ENCODE peak calls at places on chromosomes 6 and 20, in seven cellular contexts. One of them, this sample, is unnamed.

GRCh38 chr6:33034554-33034953 is 25.2 kb upstream of the HLA-DOA start:
- DNase-seq in CD8-positive, alpha-beta T cell: no peak
- DNase-seq in neural progenitor cell: no peak
- DNase-seq in iPS DF 6.9: no peak
- DNase-seq in PC-9: no peak
- DNase-seq in HCT116: no peak
- DNase-seq in PC-3: no peak
- DNase-seq in this sample: no peak

GRCh38 chr6:89602136-89602535 is 36.4 kb downstream of the LYRM2 start:
- DNase-seq in iPS DF 6.9: no peak
- DNase-seq in neural progenitor cell: no peak
- DNase-seq in PC-9: no peak
- DNase-seq in CD8-positive, alpha-beta T cell: no peak
- DNase-seq in HCT116: no peak
- DNase-seq in PC-3: no peak
- DNase-seq in this sample: peak; percentile 81

GRCh38 chr6:157323114-157323923 is at the start of gene TMEM242:
- DNase-seq in HCT116: peak; percentile 92
- DNase-seq in neural progenitor cell: peak; percentile 92
- DNase-seq in CD8-positive, alpha-beta T cell: peak; percentile 78
- DNase-seq in PC-3: peak; percentile 91
- DNase-seq in PC-9: peak; percentile 90
- DNase-seq in iPS DF 6.9: peak; percentile 80
- DNase-seq in this sample: peak; percentile 97

GRCh38 chr6:33490621-33491020 is 36.2 kb downstream of the ZBTB9 start:
- DNase-seq in PC-3: no peak
- DNase-seq in CD8-positive, alpha-beta T cell: no peak
- DNase-seq in HCT116: no peak
- DNase-seq in PC-9: no peak
- DNase-seq in iPS DF 6.9: no peak
- DNase-seq in neural progenitor cell: no peak
- DNase-seq in this sample: peak; percentile 10

GRCh38 chr6:159691133-159691962 is 1.7 kb downstream of the SOD2 start:
- DNase-seq in iPS DF 6.9: no peak
- DNase-seq in neural progenitor cell: peak; percentile 14
- DNase-seq in PC-9: no peak
- DNase-seq in CD8-positive, alpha-beta T cell: no peak
- DNase-seq in PC-3: peak; percentile 78
- DNase-seq in HCT116: peak; percentile 55
- DNase-seq in this sample: peak; percentile 22

GRCh38 chr6:81896561-81896960 is 144.1 kb upstream of the TENT5A start:
- DNase-seq in PC-9: no peak
- DNase-seq in PC-3: no peak
- DNase-seq in neural progenitor cell: no peak
- DNase-seq in iPS DF 6.9: no peak
- DNase-seq in CD8-positive, alpha-beta T cell: no peak
- DNase-seq in HCT116: no peak
- DNase-seq in this sample: no peak

GRCh38 chr6:12208190-12208589 is 82.0 kb upstream of the EDN1 start:
- DNase-seq in PC-9: no peak
- DNase-seq in PC-3: peak; percentile 27
- DNase-seq in CD8-positive, alpha-beta T cell: no peak
- DNase-seq in HCT116: no peak
- DNase-seq in iPS DF 6.9: no peak
- DNase-seq in neural progenitor cell: no peak
- DNase-seq in this sample: peak; percentile 53

GRCh38 chr6:119312875-119313338 is 36.7 kb downstream of the MAN1A1 start:
- DNase-seq in neural progenitor cell: no peak
- DNase-seq in HCT116: no peak
- DNase-seq in iPS DF 6.9: no peak
- DNase-seq in PC-3: no peak
- DNase-seq in PC-9: no peak
- DNase-seq in CD8-positive, alpha-beta T cell: no peak
- DNase-seq in this sample: no peak

GRCh38 chr20:11387189-11387754 is 530.4 kb upstream of the BTBD3 start:
- DNase-seq in iPS DF 6.9: no peak
- DNase-seq in CD8-positive, alpha-beta T cell: no peak
- DNase-seq in neural progenitor cell: no peak
- DNase-seq in PC-9: peak; percentile 55
- DNase-seq in HCT116: peak; percentile 3
- DNase-seq in PC-3: peak; percentile 87
- DNase-seq in this sample: no peak

GRCh38 chr6:139137716-139138115 is 2.8 kb downstream of the HECA start:
- DNase-seq in iPS DF 6.9: no peak
- DNase-seq in PC-3: no peak
- DNase-seq in PC-9: no peak
- DNase-seq in CD8-positive, alpha-beta T cell: no peak
- DNase-seq in neural progenitor cell: no peak
- DNase-seq in HCT116: no peak
- DNase-seq in this sample: no peak

GRCh38 chr6:108921547-108922331 is 73.5 kb downstream of the ARMC2 start:
- DNase-seq in PC-3: no peak
- DNase-seq in PC-9: no peak
- DNase-seq in HCT116: no peak
- DNase-seq in iPS DF 6.9: no peak
- DNase-seq in neural progenitor cell: no peak
- DNase-seq in CD8-positive, alpha-beta T cell: no peak
- DNase-seq in this sample: no peak

GRCh38 chr6:36216559-36216958 is 20.0 kb downstream of the BRPF3 start:
- DNase-seq in CD8-positive, alpha-beta T cell: no peak
- DNase-seq in PC-9: no peak
- DNase-seq in PC-3: peak; percentile 48
- DNase-seq in neural progenitor cell: no peak
- DNase-seq in iPS DF 6.9: no peak
- DNase-seq in HCT116: no peak
- DNase-seq in this sample: peak; percentile 54

GRCh38 chr6:10510592-10511367 is 10.4 kb upstream of the GCNT2 start:
- DNase-seq in neural progenitor cell: peak; percentile 86
- DNase-seq in iPS DF 6.9: peak; percentile 54
- DNase-seq in PC-3: peak; percentile 77
- DNase-seq in HCT116: peak; percentile 38
- DNase-seq in PC-9: peak; percentile 72
- DNase-seq in CD8-positive, alpha-beta T cell: peak; percentile 37
- DNase-seq in this sample: peak; percentile 88

GRCh38 chr6:37381579-37381978 is 27.8 kb downstream of the RNF8 start:
- DNase-seq in PC-9: peak; percentile 48
- DNase-seq in CD8-positive, alpha-beta T cell: peak; percentile 23
- DNase-seq in neural progenitor cell: peak; percentile 70
- DNase-seq in PC-3: peak; percentile 88
- DNase-seq in HCT116: peak; percentile 74
- DNase-seq in iPS DF 6.9: peak; percentile 50
- DNase-seq in this sample: peak; percentile 62

GRCh38 chr6:47573109-47573508 is 95.5 kb downstream of the CD2AP start:
- DNase-seq in neural progenitor cell: no peak
- DNase-seq in PC-3: no peak
- DNase-seq in PC-9: no peak
- DNase-seq in iPS DF 6.9: no peak
- DNase-seq in HCT116: no peak
- DNase-seq in CD8-positive, alpha-beta T cell: no peak
- DNase-seq in this sample: no peak

GRCh38 chr20:37385659-37386504 is 39.9 kb downstream of the SRC start:
- DNase-seq in neural progenitor cell: no peak
- DNase-seq in iPS DF 6.9: no peak
- DNase-seq in PC-3: no peak
- DNase-seq in CD8-positive, alpha-beta T cell: no peak
- DNase-seq in HCT116: no peak
- DNase-seq in PC-9: no peak
- DNase-seq in this sample: no peak

GRCh38 chr20:37385176-37385575 is 39.2 kb downstream of the SRC start:
- DNase-seq in HCT116: no peak
- DNase-seq in iPS DF 6.9: no peak
- DNase-seq in PC-3: no peak
- DNase-seq in neural progenitor cell: no peak
- DNase-seq in PC-9: no peak
- DNase-seq in CD8-positive, alpha-beta T cell: no peak
- DNase-seq in this sample: no peak

GRCh38 chr20:37383229-37383989 is 37.5 kb downstream of the SRC start:
- DNase-seq in iPS DF 6.9: no peak
- DNase-seq in neural progenitor cell: no peak
- DNase-seq in PC-9: peak; percentile 24
- DNase-seq in PC-3: peak; percentile 90
- DNase-seq in CD8-positive, alpha-beta T cell: no peak
- DNase-seq in HCT116: peak; percentile 81
- DNase-seq in this sample: no peak

GRCh38 chr20:37386505-37387201 is 40.7 kb downstream of the SRC start:
- DNase-seq in HCT116: no peak
- DNase-seq in iPS DF 6.9: no peak
- DNase-seq in CD8-positive, alpha-beta T cell: no peak
- DNase-seq in PC-9: no peak
- DNase-seq in neural progenitor cell: no peak
- DNase-seq in PC-3: no peak
- DNase-seq in this sample: no peak

DNA sequence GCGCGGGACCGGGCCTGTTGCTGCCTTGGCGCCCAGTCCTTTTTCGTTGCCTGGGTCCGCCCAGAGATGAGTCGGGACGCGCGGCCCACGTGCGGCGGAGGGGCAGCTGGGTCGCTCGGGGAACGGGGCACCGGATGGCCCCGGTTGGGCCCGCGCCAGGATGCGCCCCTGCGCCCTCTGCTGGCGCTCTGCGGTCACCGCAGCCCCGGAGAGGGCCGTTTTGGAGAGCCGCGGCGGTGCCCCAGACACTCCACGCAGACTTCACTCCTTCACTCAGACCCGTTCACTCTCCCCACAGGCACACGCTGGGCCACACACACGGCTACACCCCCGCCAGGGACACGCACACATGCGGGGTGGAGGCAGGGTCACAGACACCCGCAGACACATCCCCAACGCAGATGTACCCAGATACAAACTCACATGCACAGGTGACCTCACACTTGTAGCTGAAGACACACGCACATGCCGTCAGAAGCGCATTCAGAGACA is 38.8 kb downstream of the SRC start:
- DNase-seq in HCT116: no peak
- DNase-seq in iPS DF 6.9: no peak
- DNase-seq in neural progenitor cell: peak; percentile 82
- DNase-seq in PC-9: peak; percentile 55
- DNase-seq in CD8-positive, alpha-beta T cell: peak; percentile 65
- DNase-seq in PC-3: peak; percentile 62
- DNase-seq in this sample: peak; percentile 58
- H3K4me3 ChIP-seq in HCT116: no peak overlapping the region
- H3K4me3 ChIP-seq in iPS DF 6.9: no peak overlapping the region
- H3K4me3 ChIP-seq in neural progenitor cell: peak overlapping the region; percentile 7
- H3K4me3 ChIP-seq in PC-9: no peak overlapping the region
- H3K4me3 ChIP-seq in CD8-positive, alpha-beta T cell: peak overlapping the region; percentile 41
- H3K4me3 ChIP-seq in PC-3: no peak overlapping the region
- H3K4me3 ChIP-seq in this sample: no peak overlapping the region

GRCh38 chr20:57618766-57619052 is 1.5 kb downstream of the ZBP1 start:
- DNase-seq in iPS DF 6.9: no peak
- DNase-seq in HCT116: no peak
- DNase-seq in CD8-positive, alpha-beta T cell: no peak
- DNase-seq in neural progenitor cell: no peak
- DNase-seq in PC-9: no peak
- DNase-seq in PC-3: no peak
- DNase-seq in this sample: no peak
- H3K4me1 ChIP-seq in iPS DF 6.9: no peaks in the 10 kb centered on the region
- H3K4me1 ChIP-seq in HCT116: peaks cover 6% of the 10 kb centered on the region
- H3K4me1 ChIP-seq in CD8-positive, alpha-beta T cell: peaks cover 70% of the 10 kb centered on the region
- H3K4me1 ChIP-seq in neural progenitor cell: no peaks in the 10 kb centered on the region
- H3K4me1 ChIP-seq in PC-9: peaks cover 30% of the 10 kb centered on the region
- H3K4me1 ChIP-seq in PC-3: peaks cover 51% of the 10 kb centered on the region
- H3K4me1 ChIP-seq in this sample: no peaks in the 10 kb centered on the region

GRCh38 chr6:68704485-68704884 is 69.4 kb downstream of the ADGRB3 start:
- DNase-seq in CD8-positive, alpha-beta T cell: no peak
- DNase-seq in PC-3: no peak
- DNase-seq in iPS DF 6.9: no peak
- DNase-seq in HCT116: no peak
- DNase-seq in neural progenitor cell: no peak
- DNase-seq in PC-9: no peak
- DNase-seq in this sample: no peak

GRCh38 chr6:68697394-68697793 is 62.3 kb downstream of the ADGRB3 start:
- DNase-seq in PC-3: no peak
- DNase-seq in iPS DF 6.9: no peak
- DNase-seq in PC-9: no peak
- DNase-seq in CD8-positive, alpha-beta T cell: no peak
- DNase-seq in HCT116: no peak
- DNase-seq in neural progenitor cell: no peak
- DNase-seq in this sample: no peak

GRCh38 chr6:68695838-68696237 is 60.8 kb downstream of the ADGRB3 start:
- DNase-seq in HCT116: no peak
- DNase-seq in neural progenitor cell: no peak
- DNase-seq in CD8-positive, alpha-beta T cell: no peak
- DNase-seq in PC-3: no peak
- DNase-seq in iPS DF 6.9: no peak
- DNase-seq in PC-9: no peak
- DNase-seq in this sample: no peak

GRCh38 chr6:68695403-68695802 is 60.3 kb downstream of the ADGRB3 start:
- DNase-seq in CD8-positive, alpha-beta T cell: no peak
- DNase-seq in iPS DF 6.9: no peak
- DNase-seq in HCT116: no peak
- DNase-seq in PC-9: no peak
- DNase-seq in neural progenitor cell: no peak
- DNase-seq in PC-3: no peak
- DNase-seq in this sample: no peak

DNA sequence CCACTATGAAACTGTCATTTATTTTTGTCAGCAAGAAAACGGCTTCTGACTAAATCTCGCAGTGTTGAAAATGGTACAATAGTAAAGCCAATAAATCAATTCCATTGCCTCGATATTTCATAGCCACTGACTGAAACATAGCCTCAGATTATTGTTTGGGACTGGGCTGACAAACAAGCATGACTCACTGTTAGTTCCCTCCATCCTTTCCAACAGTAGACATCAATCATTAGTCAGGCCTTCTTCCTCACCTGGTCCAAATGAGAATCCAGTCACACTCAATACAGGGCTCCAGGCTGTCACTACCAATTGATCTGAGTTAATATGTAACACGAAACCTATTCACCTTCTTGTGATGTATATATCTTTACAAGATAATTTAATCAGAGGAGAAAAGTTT is 66.1 kb downstream of the ADGRB3 start:
- DNase-seq in iPS DF 6.9: no peak
- DNase-seq in HCT116: no peak
- DNase-seq in CD8-positive, alpha-beta T cell: no peak
- DNase-seq in PC-9: no peak
- DNase-seq in neural progenitor cell: no peak
- DNase-seq in PC-3: peak; percentile 8
- DNase-seq in this sample: no peak
- H3K4me3 ChIP-seq in iPS DF 6.9: no peak overlapping the region
- H3K4me3 ChIP-seq in HCT116: no peak overlapping the region
- H3K4me3 ChIP-seq in CD8-positive, alpha-beta T cell: no peak overlapping the region
- H3K4me3 ChIP-seq in PC-9: no peak overlapping the region
- H3K4me3 ChIP-seq in neural progenitor cell: no peak overlapping the region
- H3K4me3 ChIP-seq in PC-3: no peak overlapping the region
- H3K4me3 ChIP-seq in this sample: no peak overlapping the region

DNA sequence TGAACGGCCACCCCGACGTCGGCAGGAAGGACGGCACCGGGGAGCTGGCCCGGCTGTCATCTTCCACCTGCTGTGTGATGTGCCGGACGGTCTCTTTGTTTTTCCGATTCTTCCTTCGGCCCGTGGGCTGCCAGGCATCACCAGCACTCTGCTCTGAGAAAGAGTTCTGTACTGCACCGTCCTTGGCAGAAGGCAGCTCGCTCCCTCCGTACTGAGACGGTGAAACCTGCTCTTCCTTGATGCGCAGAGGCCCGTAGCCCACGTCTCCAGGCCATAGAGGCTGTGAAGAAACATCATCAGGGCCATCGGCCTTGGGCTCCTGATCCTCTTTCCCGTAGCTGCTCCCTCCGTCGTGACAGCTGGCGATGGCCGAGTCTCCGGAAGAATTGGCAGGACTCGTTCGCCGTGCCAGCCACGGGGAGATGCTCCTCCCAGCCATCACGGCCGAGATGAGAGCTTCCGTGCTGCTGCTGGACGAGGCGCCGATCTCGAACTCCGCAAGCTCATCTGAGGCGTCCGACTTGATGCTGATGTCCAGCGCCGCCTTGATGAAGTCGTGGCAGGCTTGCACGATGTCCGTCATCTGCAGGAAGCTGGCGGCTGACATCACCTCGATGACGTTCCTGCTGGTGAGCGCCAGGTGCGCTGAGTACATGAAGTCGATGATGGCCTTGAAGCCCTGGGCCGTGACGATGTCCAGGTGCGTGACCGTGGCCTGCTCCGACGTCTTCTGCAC is 41.1 kb downstream of the ZBTB46 start:
- DNase-seq in PC-9: no peak
- DNase-seq in iPS DF 6.9: no peak
- DNase-seq in PC-3: no peak
- DNase-seq in CD8-positive, alpha-beta T cell: no peak
- DNase-seq in neural progenitor cell: no peak
- DNase-seq in HCT116: no peak
- DNase-seq in this sample: no peak
- H3K4me1 ChIP-seq in PC-9: no peaks in the 10 kb centered on the region
- H3K4me1 ChIP-seq in iPS DF 6.9: no peaks in the 10 kb centered on the region
- H3K4me1 ChIP-seq in PC-3: no peaks in the 10 kb centered on the region
- H3K4me1 ChIP-seq in CD8-positive, alpha-beta T cell: no peaks in the 10 kb centered on the region
- H3K4me1 ChIP-seq in neural progenitor cell: peaks cover 8% of the 10 kb centered on the region
- H3K4me1 ChIP-seq in HCT116: no peaks in the 10 kb centered on the region
- H3K4me1 ChIP-seq in this sample: peaks cover 38% of the 10 kb centered on the region